ENCODE peak calls at places on chromosome 5, in four cellular contexts. H is nephron progenitor cell, E is heart left ventricle, P is GM20000. C is an unnamed sample.

GRCh38 chr5:69242215-69242927 is 7.7 kb downstream of the CDK7 start:
- DNase-seq in P (no peak), H (no peak), E (no peak), C (no peak)

GRCh38 chr5:127561254-127561653 is 43.8 kb downstream of the PRRC1 start:
- DNase-seq in E (no peak), P (no peak), H (no peak), C (no peak)

GRCh38 chr5:146079695-146080361 is 25.5 kb downstream of the PLAC8L1 start:
- DNase-seq in P (no peak), E (no peak), H (no peak), C (no peak)

GRCh38 chr5:112772095-112772494 is 34.4 kb downstream of the APC start:
- DNase-seq in P (no peak), H (no peak), E (no peak), C (no peak)

GRCh38 chr5:7242118-7242517 is 153.8 kb upstream of the ADCY2 start:
- DNase-seq in P (no peak), H (no peak), E (no peak), C (no peak)

GRCh38 chr5:123582570-123583293 is 70.8 kb downstream of the CSNK1G3 start:
- DNase-seq in H (no peak), E (no peak), P (no peak), C (no peak)

GRCh38 chr5:116652903-116653302 is 78.3 kb upstream of the SEMA6A start:
- DNase-seq in P (no peak), E (no peak), H (no peak), C (no peak)

GRCh38 chr5:145853952-145854351 is 18.8 kb upstream of the PRELID2 start:
- DNase-seq in E (no peak), H (no peak), P (no peak), C (no peak)

GRCh38 chr5:157732784-157733262 is 1.6 kb downstream of the THG1L start:
- DNase-seq in E (no peak), H (no peak), P (no peak), C (no peak)

GRCh38 chr5:139014726-139015125 is 139.6 kb upstream of the LRRTM2 start:
- DNase-seq in E (no peak), H (no peak), P (no peak), C (peak)

GRCh38 chr5:135980650-135981049 is 25.9 kb upstream of the LECT2 start:
- DNase-seq in P (no peak), H (no peak), E (no peak), C (no peak)

GRCh38 chr5:14531668-14532067 is 49.9 kb upstream of the OTULINL start:
- DNase-seq in E (no peak), P (no peak), H (no peak), C (peak)

GRCh38 chr5:122295138-122295537 is 16.9 kb upstream of the SNCAIP start:
- DNase-seq in P (no peak), H (no peak), E (no peak), C (no peak)
- TF ChIP-seq CTCF in P (no peak), H (no peak), E (peak), C (no peak)

GRCh38 chr5:151296478-151296830 is 7.1 kb downstream of the SLC36A3 start:
- DNase-seq in E (no peak), H (no peak), P (no peak), C (no peak)

GRCh38 chr5:151296974-151297373 is 6.6 kb downstream of the SLC36A3 start:
- DNase-seq in P (no peak), E (no peak), H (no peak), C (no peak)

GRCh38 chr5:151295138-151295537 is 8.4 kb downstream of the SLC36A3 start:
- DNase-seq in H (no peak), P (no peak), E (no peak), C (no peak)

GRCh38 chr5:151295801-151296477 is 7.6 kb downstream of the SLC36A3 start:
- DNase-seq in H (no peak), E (no peak), P (no peak), C (no peak)

GRCh38 chr5:151293624-151294023 is 9.9 kb downstream of the SLC36A3 start:
- DNase-seq in P (no peak), E (no peak), H (no peak), C (no peak)
- TF ChIP-seq CTCF in P (no peak), E (no peak), H (no peak), C (no peak)

GRCh38 chr5:159100022-159100927 is 559 bp upstream of the EBF1 start:
- DNase-seq in H (peak), P (peak), E (peak), C (peak)

GRCh38 chr5:159097461-159098284 is 2.0 kb downstream of the EBF1 start:
- DNase-seq in P (peak), H (peak), E (peak), C (no peak)

GRCh38 chr5:159099049-159099760 is 511 bp downstream of the EBF1 start:
- DNase-seq in H (peak), P (peak), E (peak), C (peak)

GRCh38 chr5:159096555-159097460 is 2.9 kb downstream of the EBF1 start:
- DNase-seq in H (peak), P (no peak), E (no peak), C (peak)

GRCh38 chr5:159098285-159099048 is 1.2 kb downstream of the EBF1 start:
- DNase-seq in P (peak), E (no peak), H (no peak), C (no peak)
- TF ChIP-seq CTCF in P (no peak), E (no peak), H (no peak), C (no peak)

GRCh38 chr5:350355-350754 is 28.8 kb downstream of the AHRR start:
- DNase-seq in H (no peak), P (peak), E (no peak), C (no peak)
- TF ChIP-seq CTCF in H (no peak), P (no peak), E (no peak), C (no peak)

DNA sequence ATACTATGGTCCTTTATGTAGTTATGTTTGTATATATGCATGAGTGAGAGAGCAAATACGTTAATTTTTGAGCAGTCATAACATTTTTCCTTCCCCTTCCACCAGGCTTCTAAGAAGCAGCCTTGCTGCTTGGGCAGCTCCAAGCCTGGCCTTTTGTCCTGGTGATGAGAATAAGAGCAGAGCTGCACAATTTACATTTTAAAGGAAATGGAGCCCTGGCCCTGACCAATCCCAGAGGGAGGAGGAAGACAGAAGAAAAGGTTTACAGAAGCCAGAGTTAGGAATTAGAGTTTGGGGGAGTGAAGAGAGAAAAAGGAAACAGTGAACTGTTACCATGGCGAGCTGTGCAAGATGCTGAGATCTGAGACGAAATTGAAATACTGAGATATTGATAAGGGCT is 25.3 kb upstream of the EFNA5 start:
- DNase-seq in E (no peak), H (no peak), P (no peak), C (no peak)
- TF ChIP-seq CTCF in E (no peak), H (no peak), P (no peak), C (no peak)

GRCh38 chr5:41637869-41638268 is 127.5 kb upstream of the PLCXD3 start:
- DNase-seq in H (no peak), P (no peak), E (no peak), C (no peak)
- TF ChIP-seq CTCF in H (no peak), P (no peak), E (no peak), C (no peak)

GRCh38 chr5:71719092-71719964 is at the start of gene CARTPT:
- DNase-seq in E (peak), H (peak), P (no peak), C (no peak)
- TF ChIP-seq CTCF in E (no peak), H (no peak), P (no peak), C (no peak)

C was measured in upper lobe of left lung.